ENCODE peak calls at places on chromosome 1, in four cellular contexts. W is cardiac muscle cell, F is PC-3, K is neural progenitor cell. N is an unnamed sample. For H3K27me3, the result is how much of the 10 kb centered on the place peaks cover.

GRCh38 chr1:53909946-53910345 is 16.0 kb downstream of the DIO1 start:
- DNase-seq in W (peak), F (no peak), K (no peak), N (no peak)

GRCh38 chr1:232578681-232579195 is 51.2 kb downstream of the SIPA1L2 start:
- DNase-seq in W (no peak), F (peak), K (peak), N (no peak)

GRCh38 chr1:20105856-20106255 is 13.5 kb downstream of the PLA2G2D start:
- DNase-seq in W (no peak), F (peak), K (no peak), N (peak)

GRCh38 chr1:192810253-192810880 is 1.5 kb downstream of the RGS2 start:
- DNase-seq in W (no peak), F (peak), K (peak), N (no peak)

GRCh38 chr1:224644553-224645154 is 28.5 kb downstream of the CNIH3 start:
- DNase-seq in W (peak), F (peak), K (peak), N (peak)

GRCh38 chr1:228308628-228309547 is 97.7 kb downstream of the TRIM11 start:
- DNase-seq in W (no peak), F (peak), K (no peak), N (no peak)

GRCh38 chr1:20093940-20094391 is 24.0 kb downstream of the PLA2G5 start:
- DNase-seq in W (no peak), F (no peak), K (no peak), N (no peak)

GRCh38 chr1:172670316-172670715 is 11.4 kb downstream of the FASLG start:
- DNase-seq in W (no peak), F (no peak), K (no peak), N (no peak)

GRCh38 chr1:75582725-75583261 is 28.1 kb downstream of the SLC44A5 start:
- DNase-seq in W (no peak), F (no peak), K (no peak), N (no peak)

DNA sequence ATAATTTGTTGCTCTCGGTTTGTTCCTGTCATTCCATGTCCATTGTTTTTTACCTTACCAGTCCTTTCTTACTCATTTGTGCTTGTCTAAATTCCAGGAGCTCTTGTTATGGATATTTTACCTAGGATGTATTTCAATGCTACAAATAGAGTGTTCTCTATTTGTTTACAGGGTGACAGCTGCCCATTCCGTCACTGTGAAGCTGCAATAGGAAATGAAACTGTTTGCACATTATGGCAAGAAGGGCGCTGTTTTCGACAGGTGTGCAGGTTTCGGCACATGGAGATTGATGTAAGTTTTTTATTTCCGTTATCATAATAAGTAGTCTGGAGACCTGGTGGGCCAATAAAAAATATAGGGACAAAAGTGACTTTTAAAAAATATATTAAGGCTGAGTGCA is 23.0 kb downstream of the ZBED6 start:
- DNase-seq in W (no peak), F (no peak), K (no peak), N (no peak)
- H3K27ac ChIP-seq in W (no peak), F (no peak), K (no peak), N (no peak)

DNA sequence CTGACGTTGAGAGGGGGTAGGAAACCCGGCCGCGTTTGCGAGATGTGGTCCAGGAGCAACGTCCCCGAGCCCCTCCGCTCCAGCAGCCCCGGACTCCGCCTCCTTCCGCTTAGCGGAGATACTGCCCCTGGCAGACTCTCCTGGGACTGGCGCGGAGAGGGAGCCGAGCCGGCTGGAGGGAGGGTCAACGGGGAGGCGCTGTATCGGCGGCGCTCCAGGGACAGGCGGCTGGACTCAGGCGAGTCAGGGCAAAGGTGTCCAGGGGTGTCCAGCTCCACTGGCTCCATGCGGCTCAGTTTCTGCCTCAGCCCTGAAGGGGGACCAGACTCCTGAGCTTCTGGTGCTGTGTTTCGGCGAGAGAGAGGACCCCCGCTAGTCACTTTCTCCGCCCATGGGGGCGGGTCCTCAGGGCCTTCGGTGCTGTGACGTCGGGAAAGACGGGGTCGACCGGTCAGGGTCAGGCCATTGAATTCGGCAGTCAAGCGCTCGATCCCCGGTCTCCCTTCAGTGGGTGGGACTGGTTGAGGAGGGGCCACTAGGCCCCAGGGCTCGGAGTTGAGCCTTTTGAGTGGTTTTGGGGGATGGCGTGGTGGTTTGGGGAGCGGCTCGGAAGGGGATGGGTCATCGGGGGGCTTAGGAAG is 2.8 kb upstream of the LIX1L start:
- DNase-seq in W (peak), F (peak), K (peak), N (no peak)
- TF ChIP-seq CTCF in W (no peak), F (peak), K (peak), N (no peak)

GRCh38 chr1:207497951-207498350 is 2.0 kb downstream of the CR1 start:
- DNase-seq in W (no peak), F (no peak), K (no peak), N (no peak)

GRCh38 chr1:207500306-207500705 is 4.3 kb downstream of the CR1 start:
- DNase-seq in W (no peak), F (no peak), K (no peak), N (no peak)

GRCh38 chr1:207502726-207503125 is 6.8 kb downstream of the CR1 start:
- DNase-seq in W (no peak), F (no peak), K (no peak), N (no peak)

GRCh38 chr1:207495816-207496792 is at the start of gene CR1:
- DNase-seq in W (peak), F (no peak), K (peak), N (no peak)

GRCh38 chr1:207499573-207499972 is 3.6 kb downstream of the CR1 start:
- DNase-seq in W (peak), F (peak), K (peak), N (peak)
- H3K27me3 ChIP-seq in W (half or more), F (half or more), K (half or more), N (half or more)

DNA sequence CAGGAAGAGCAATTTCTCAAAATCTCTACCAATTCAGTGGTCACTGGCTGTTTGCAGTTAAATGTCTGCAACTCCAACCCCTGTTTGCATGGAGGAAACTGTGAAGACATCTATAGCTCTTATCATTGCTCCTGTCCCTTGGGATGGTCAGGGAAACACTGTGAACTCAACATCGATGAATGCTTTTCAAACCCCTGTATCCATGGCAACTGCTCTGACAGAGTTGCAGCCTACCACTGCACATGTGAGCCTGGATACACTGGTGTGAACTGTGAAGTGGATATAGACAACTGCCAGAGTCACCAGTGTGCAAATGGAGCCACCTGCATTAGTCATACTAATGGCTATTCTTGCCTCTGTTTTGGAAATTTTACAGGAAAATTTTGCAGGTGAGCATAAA is 167.2 kb downstream of the CRB1 start:
- DNase-seq in W (no peak), F (no peak), K (peak), N (no peak)
- H3K27ac ChIP-seq in W (no peak), F (no peak), K (no peak), N (no peak)

GRCh38 chr1:3432306-3432705 is 22.2 kb upstream of the ARHGEF16 start:
- DNase-seq in W (no peak), F (no peak), K (no peak), N (no peak)

GRCh38 chr1:3431686-3432085 is 22.8 kb upstream of the ARHGEF16 start:
- DNase-seq in W (no peak), F (no peak), K (no peak), N (no peak)

GRCh38 chr1:3430406-3430805 is 24.1 kb upstream of the ARHGEF16 start:
- DNase-seq in W (no peak), F (no peak), K (no peak), N (no peak)

GRCh38 chr1:3430820-3431219 is 23.6 kb upstream of the ARHGEF16 start:
- DNase-seq in W (no peak), F (no peak), K (no peak), N (no peak)

DNA sequence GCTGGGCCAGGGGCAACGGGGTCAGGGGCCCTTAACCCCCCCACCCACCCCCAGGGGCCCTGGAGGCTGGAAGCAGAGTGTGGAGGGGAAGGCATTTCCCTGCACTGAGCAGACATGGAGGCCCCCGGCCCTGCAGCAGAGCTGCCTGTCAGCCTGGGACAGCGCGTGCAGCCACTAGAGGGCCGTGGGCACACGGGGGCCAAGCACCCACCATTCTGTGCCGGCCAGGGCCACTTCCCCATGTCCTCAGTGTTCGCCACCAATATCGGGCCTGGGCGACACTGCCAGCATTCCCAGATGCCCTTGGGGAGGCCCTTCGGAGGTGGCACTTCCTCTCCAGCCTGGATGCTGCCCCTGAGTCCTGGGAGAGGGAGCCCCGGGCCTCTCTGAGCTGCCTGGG is 23.2 kb upstream of the ARHGEF16 start:
- DNase-seq in W (no peak), F (peak), K (peak), N (no peak)
- TF ChIP-seq CTCF in W (peak), F (peak), K (peak), N (peak)

DNA sequence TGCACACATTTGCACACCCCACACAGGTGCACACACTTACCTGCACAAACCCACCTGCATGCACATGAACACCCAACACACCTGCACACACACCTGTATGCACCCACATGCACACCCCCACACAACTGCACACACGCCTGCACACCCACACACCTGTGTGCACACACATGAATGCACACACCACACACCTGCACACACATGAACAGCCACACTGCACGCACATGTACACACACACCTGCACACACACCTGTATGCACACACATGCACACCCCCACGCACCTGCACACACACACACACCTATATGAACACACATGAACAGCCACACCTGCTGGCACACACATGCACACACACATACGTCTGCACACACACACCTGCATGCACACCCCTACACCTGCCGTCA is 17.9 kb upstream of the TTC34 start:
- DNase-seq in W (no peak), F (no peak), K (no peak), N (no peak)
- H3K27me3 ChIP-seq in W (under half), F (half or more), K (under half), N (under half)

N was measured in foreskin keratinocyte.